ENCODE peak calls at places on chromosomes 5 and 9, in four cellular contexts. One of them, this sample, is unnamed.

GRCh38 chr5:157370967-157371366 is 89.0 kb upstream of the NIPAL4 start:
- DNase-seq in OCI-LY7: no peak
- DNase-seq in fibroblast of lung: peak; percentile 54
- DNase-seq in hepatocyte: no peak
- DNase-seq in this sample: no peak

GRCh38 chr5:155082401-155082800 is 68.8 kb downstream of the KIF4B start:
- DNase-seq in OCI-LY7: no peak
- DNase-seq in fibroblast of lung: peak; percentile 89
- DNase-seq in hepatocyte: no peak
- DNase-seq in this sample: no peak

GRCh38 chr9:117462926-117463325 is 48.1 kb upstream of the ASTN2 start:
- DNase-seq in OCI-LY7: no peak
- DNase-seq in fibroblast of lung: no peak
- DNase-seq in hepatocyte: no peak
- DNase-seq in this sample: no peak

GRCh38 chr5:57676228-57677098 is 193.9 kb upstream of the ACTBL2 start:
- DNase-seq in OCI-LY7: no peak
- DNase-seq in fibroblast of lung: peak; percentile 26
- DNase-seq in hepatocyte: peak; percentile 24
- DNase-seq in this sample: no peak

GRCh38 chr5:12865529-12865928 is 961.3 kb upstream of the CTNND2 start:
- DNase-seq in OCI-LY7: no peak
- DNase-seq in fibroblast of lung: peak; percentile 81
- DNase-seq in hepatocyte: no peak
- DNase-seq in this sample: no peak

GRCh38 chr9:26310294-26310693 is 582.3 kb downstream of the CAAP1 start:
- DNase-seq in OCI-LY7: no peak
- DNase-seq in fibroblast of lung: peak; percentile 49
- DNase-seq in hepatocyte: no peak
- DNase-seq in this sample: no peak

GRCh38 chr5:180343846-180344327 is 9.2 kb downstream of the GFPT2 start:
- DNase-seq in OCI-LY7: no peak
- DNase-seq in fibroblast of lung: no peak
- DNase-seq in hepatocyte: peak; percentile 60
- DNase-seq in this sample: peak; percentile 52

GRCh38 chr5:145345883-145346282 is 489.3 kb downstream of the PRELID2 start:
- DNase-seq in OCI-LY7: no peak
- DNase-seq in fibroblast of lung: no peak
- DNase-seq in hepatocyte: no peak
- DNase-seq in this sample: no peak

GRCh38 chr5:51378061-51378409 is 5.2 kb upstream of the ISL1 start:
- DNase-seq in OCI-LY7: no peak
- DNase-seq in fibroblast of lung: no peak
- DNase-seq in hepatocyte: no peak
- DNase-seq in this sample: no peak

GRCh38 chr5:35129921-35130485 is 82.3 kb upstream of the AGXT2 start:
- DNase-seq in OCI-LY7: no peak
- DNase-seq in fibroblast of lung: peak; percentile 93
- DNase-seq in hepatocyte: peak; percentile 20
- DNase-seq in this sample: no peak

GRCh38 chr5:41967401-41967800 is 42.3 kb downstream of the FBXO4 start:
- DNase-seq in OCI-LY7: no peak
- DNase-seq in fibroblast of lung: no peak
- DNase-seq in hepatocyte: no peak
- DNase-seq in this sample: peak; percentile 26

GRCh38 chr5:142512041-142512679 is 173.7 kb downstream of the FGF1 start:
- DNase-seq in OCI-LY7: no peak
- DNase-seq in fibroblast of lung: no peak
- DNase-seq in hepatocyte: no peak
- DNase-seq in this sample: no peak

GRCh38 chr5:180135128-180135955 is 63.8 kb upstream of the RNF130 start:
- DNase-seq in OCI-LY7: no peak
- DNase-seq in fibroblast of lung: peak; percentile 87
- DNase-seq in hepatocyte: no peak
- DNase-seq in this sample: peak; percentile 79

GRCh38 chr9:550267-550790 is 291.2 kb upstream of the DMRT1 start:
- DNase-seq in OCI-LY7: no peak
- DNase-seq in fibroblast of lung: no peak
- DNase-seq in hepatocyte: no peak
- DNase-seq in this sample: no peak

GRCh38 chr5:38104497-38105230 is 153.7 kb upstream of the EGFLAM start:
- DNase-seq in OCI-LY7: no peak
- DNase-seq in fibroblast of lung: peak; percentile 5
- DNase-seq in hepatocyte: no peak
- DNase-seq in this sample: no peak

GRCh38 chr9:93110400-93110855 is 14.4 kb downstream of the CARD19 start:
- DNase-seq in OCI-LY7: no peak
- DNase-seq in fibroblast of lung: no peak
- DNase-seq in hepatocyte: no peak
- DNase-seq in this sample: no peak

GRCh38 chr5:67297802-67298532 is 101.4 kb upstream of the CD180 start:
- DNase-seq in OCI-LY7: no peak
- DNase-seq in fibroblast of lung: no peak
- DNase-seq in hepatocyte: no peak
- DNase-seq in this sample: no peak

GRCh38 chr5:67299317-67299716 is 102.7 kb upstream of the CD180 start:
- DNase-seq in OCI-LY7: no peak
- DNase-seq in fibroblast of lung: peak; percentile 95
- DNase-seq in hepatocyte: no peak
- DNase-seq in this sample: no peak

GRCh38 chr5:67303356-67303755 is 106.8 kb upstream of the CD180 start:
- DNase-seq in OCI-LY7: no peak
- DNase-seq in fibroblast of lung: peak; percentile 49
- DNase-seq in hepatocyte: no peak
- DNase-seq in this sample: no peak

GRCh38 chr5:67300321-67300720 is 103.7 kb upstream of the CD180 start:
- DNase-seq in OCI-LY7: no peak
- DNase-seq in fibroblast of lung: no peak
- DNase-seq in hepatocyte: no peak
- DNase-seq in this sample: no peak

GRCh38 chr5:67301285-67301904 is 104.8 kb upstream of the CD180 start:
- DNase-seq in OCI-LY7: no peak
- DNase-seq in fibroblast of lung: peak; percentile 93
- DNase-seq in hepatocyte: peak; percentile 59
- DNase-seq in this sample: peak; percentile 8
- H3K4me2 ChIP-seq in OCI-LY7: no peak overlapping the region
- H3K4me2 ChIP-seq in fibroblast of lung: peak overlapping the region; percentile 17
- H3K4me2 ChIP-seq in hepatocyte: no peak overlapping the region
- H3K4me2 ChIP-seq in this sample: peak overlapping the region; percentile 2

GRCh38 chr5:168601972-168602371 is 22.8 kb upstream of the PANK3 start:
- DNase-seq in OCI-LY7: no peak
- DNase-seq in fibroblast of lung: no peak
- DNase-seq in hepatocyte: no peak
- DNase-seq in this sample: no peak

GRCh38 chr5:168602517-168602916 is 23.3 kb upstream of the PANK3 start:
- DNase-seq in OCI-LY7: no peak
- DNase-seq in fibroblast of lung: no peak
- DNase-seq in hepatocyte: no peak
- DNase-seq in this sample: no peak

GRCh38 chr5:168603776-168604175 is 24.6 kb upstream of the PANK3 start:
- DNase-seq in OCI-LY7: no peak
- DNase-seq in fibroblast of lung: peak; percentile 36
- DNase-seq in hepatocyte: no peak
- DNase-seq in this sample: no peak

GRCh38 chr5:168598639-168599038 is 19.5 kb upstream of the PANK3 start:
- DNase-seq in OCI-LY7: no peak
- DNase-seq in fibroblast of lung: no peak
- DNase-seq in hepatocyte: no peak
- DNase-seq in this sample: no peak

GRCh38 chr5:168600409-168600808 is 21.2 kb upstream of the PANK3 start:
- DNase-seq in OCI-LY7: no peak
- DNase-seq in fibroblast of lung: no peak
- DNase-seq in hepatocyte: peak; percentile 23
- DNase-seq in this sample: peak; percentile 54
- H3K27ac ChIP-seq in OCI-LY7: no peak overlapping the region
- H3K27ac ChIP-seq in fibroblast of lung: no peak overlapping the region
- H3K27ac ChIP-seq in hepatocyte: no peak overlapping the region
- H3K27ac ChIP-seq in this sample: no peak overlapping the region

GRCh38 chr9:114680266-114681011 is 1.6 kb downstream of the TEX48 start:
- DNase-seq in OCI-LY7: no peak
- DNase-seq in fibroblast of lung: no peak
- DNase-seq in hepatocyte: no peak
- DNase-seq in this sample: no peak

GRCh38 chr9:114682846-114683245 is 854 bp upstream of the TEX48 start:
- DNase-seq in OCI-LY7: no peak
- DNase-seq in fibroblast of lung: peak; percentile 49
- DNase-seq in hepatocyte: no peak
- DNase-seq in this sample: no peak

GRCh38 chr9:114678847-114679246 is 3.1 kb downstream of the TEX48 start:
- DNase-seq in OCI-LY7: no peak
- DNase-seq in fibroblast of lung: peak; percentile 59
- DNase-seq in hepatocyte: no peak
- DNase-seq in this sample: no peak

GRCh38 chr9:114684036-114684435 is 2.0 kb upstream of the TEX48 start:
- DNase-seq in OCI-LY7: no peak
- DNase-seq in fibroblast of lung: no peak
- DNase-seq in hepatocyte: no peak
- DNase-seq in this sample: no peak

GRCh38 chr9:114681594-114682332 is at the start of gene TEX48:
- DNase-seq in OCI-LY7: peak; percentile 74
- DNase-seq in fibroblast of lung: peak; percentile 71
- DNase-seq in hepatocyte: peak; percentile 83
- DNase-seq in this sample: peak; percentile 63
- H3K4me2 ChIP-seq in OCI-LY7: peak within 1 kb of the TSS; percentile 10
- H3K4me2 ChIP-seq in fibroblast of lung: no peak within 1 kb of the TSS
- H3K4me2 ChIP-seq in hepatocyte: no peak within 1 kb of the TSS
- H3K4me2 ChIP-seq in this sample: no peak within 1 kb of the TSS

DNA sequence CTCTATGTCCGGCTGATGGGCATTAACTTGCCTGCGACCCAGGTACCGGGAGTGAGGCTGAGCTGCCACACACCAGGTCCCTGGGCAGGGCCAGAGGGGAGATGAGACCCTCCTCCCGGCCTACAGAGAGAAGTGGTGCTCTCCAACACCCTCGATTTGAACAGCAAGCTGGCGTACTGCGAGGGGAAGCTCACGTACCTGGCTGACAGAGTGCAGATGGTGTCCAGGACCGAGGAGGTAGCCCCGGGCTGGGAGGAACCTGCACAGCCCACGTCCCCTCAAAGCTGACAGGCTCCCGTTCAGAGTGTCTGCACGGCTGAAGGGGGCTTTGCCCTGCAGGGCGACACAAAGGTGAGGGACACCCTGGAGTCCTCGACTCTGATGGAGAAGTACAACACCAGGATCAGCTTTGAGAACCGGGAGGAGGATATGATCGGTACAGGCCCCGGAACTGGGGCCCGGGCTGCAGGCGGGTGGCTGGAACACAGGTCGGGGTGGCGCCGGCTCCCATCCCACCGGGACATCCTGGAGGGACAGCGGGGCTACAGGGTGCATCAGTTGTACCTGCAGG is 1.0 kb upstream of the RABL6 start:
- DNase-seq in OCI-LY7: no peak
- DNase-seq in fibroblast of lung: no peak
- DNase-seq in hepatocyte: no peak
- DNase-seq in this sample: no peak
- H3K27ac ChIP-seq in OCI-LY7: no peak overlapping the region
- H3K27ac ChIP-seq in fibroblast of lung: peak overlapping the region; percentile 71
- H3K27ac ChIP-seq in hepatocyte: peak overlapping the region; percentile 90
- H3K27ac ChIP-seq in this sample: no peak overlapping the region

DNA sequence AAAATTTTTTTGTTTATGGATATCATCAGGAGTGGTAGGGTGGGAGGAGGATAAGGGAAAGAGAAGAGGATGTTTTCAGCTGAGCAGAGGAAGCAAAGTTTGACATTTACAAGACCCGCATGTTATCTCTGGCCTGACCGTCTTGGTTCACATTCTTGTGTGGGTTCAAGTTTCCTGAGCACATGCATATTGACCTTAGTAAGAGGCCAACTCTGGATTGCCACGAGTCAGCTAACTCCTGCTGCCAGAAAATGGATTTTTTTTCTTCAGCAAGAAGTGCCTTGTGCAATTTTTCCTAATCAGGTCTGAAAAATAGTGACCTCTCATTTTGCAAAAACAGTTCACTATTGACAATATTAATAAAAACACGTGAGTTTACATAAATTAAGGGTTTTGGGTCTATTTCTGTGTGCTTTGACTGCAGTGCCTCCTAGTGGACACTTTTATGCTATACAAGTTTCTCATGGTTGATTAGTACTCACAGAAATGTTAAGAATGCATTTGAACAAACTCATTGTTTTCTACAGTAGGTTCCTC is 27.1 kb upstream of the BASP1 start:
- DNase-seq in OCI-LY7: peak; percentile 50
- DNase-seq in fibroblast of lung: peak; percentile 63
- DNase-seq in hepatocyte: peak; percentile 72
- DNase-seq in this sample: peak; percentile 57
- H3K4me2 ChIP-seq in OCI-LY7: no peak overlapping the region
- H3K4me2 ChIP-seq in fibroblast of lung: peak overlapping the region; percentile 53
- H3K4me2 ChIP-seq in hepatocyte: peak overlapping the region; percentile 26
- H3K4me2 ChIP-seq in this sample: peak overlapping the region; percentile 16

GRCh38 chr9:2411459-2412215 is 209.9 kb upstream of the VLDLR start:
- DNase-seq in OCI-LY7: no peak
- DNase-seq in fibroblast of lung: peak; percentile 89
- DNase-seq in hepatocyte: no peak
- DNase-seq in this sample: peak; percentile 18
- H3K27ac ChIP-seq in OCI-LY7: no peak overlapping the region
- H3K27ac ChIP-seq in fibroblast of lung: no peak overlapping the region
- H3K27ac ChIP-seq in hepatocyte: no peak overlapping the region
- H3K27ac ChIP-seq in this sample: no peak overlapping the region

GRCh38 chr5:123803359-123803758 is 291.4 kb downstream of the CSNK1G3 start:
- DNase-seq in OCI-LY7: no peak
- DNase-seq in fibroblast of lung: no peak
- DNase-seq in hepatocyte: no peak
- DNase-seq in this sample: no peak
- H3K4me2 ChIP-seq in OCI-LY7: peak overlapping the region; percentile 24
- H3K4me2 ChIP-seq in fibroblast of lung: no peak overlapping the region
- H3K4me2 ChIP-seq in hepatocyte: no peak overlapping the region
- H3K4me2 ChIP-seq in this sample: no peak overlapping the region

DNA sequence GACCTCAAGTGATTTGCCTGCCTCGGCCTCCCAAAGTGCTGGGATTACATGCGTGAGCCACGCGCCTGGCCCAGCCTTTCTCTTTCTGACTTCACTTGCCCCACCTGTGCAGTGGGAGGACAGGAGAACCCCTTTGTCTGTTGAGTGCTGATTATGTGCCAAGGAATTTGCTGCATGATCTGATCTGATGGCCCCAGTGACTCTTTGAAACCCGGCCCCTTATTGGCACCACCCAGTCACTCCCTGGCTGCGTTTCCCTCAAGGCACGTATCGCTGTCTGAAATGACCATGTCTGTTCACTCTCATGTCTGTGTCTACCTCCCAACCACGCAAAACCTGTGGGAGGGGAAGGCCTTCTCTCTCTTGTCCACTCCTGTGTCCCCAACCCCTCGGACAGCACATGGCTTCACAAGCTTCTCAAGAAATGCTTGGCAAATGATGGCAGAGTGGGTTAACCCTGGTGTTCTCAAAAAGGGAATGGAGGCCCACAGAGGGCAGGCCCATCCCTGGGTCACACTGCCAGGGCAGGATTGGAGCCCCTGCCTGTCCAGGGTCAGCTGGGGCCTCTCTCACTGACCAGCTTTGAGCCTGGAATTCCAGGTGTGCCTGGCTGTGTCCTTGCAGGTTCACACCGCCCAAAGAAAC is 21.9 kb downstream of the NEK6 start:
- DNase-seq in OCI-LY7: no peak
- DNase-seq in fibroblast of lung: peak; percentile 53
- DNase-seq in hepatocyte: no peak
- DNase-seq in this sample: no peak
- H3K27ac ChIP-seq in OCI-LY7: no peak overlapping the region
- H3K27ac ChIP-seq in fibroblast of lung: peak overlapping the region; percentile 69
- H3K27ac ChIP-seq in hepatocyte: peak overlapping the region; percentile 79
- H3K27ac ChIP-seq in this sample: no peak overlapping the region

This sample was measured in PC-9.